ENCODE peak calls at places on chromosomes 13 and 19, in six cellular contexts. B is mucosa of descending colon, X is astrocyte of the spinal cord, T is AG04449, D is AG04450, J is bronchial epithelial cell. R is an unnamed sample.

GRCh38 chr19:33401683-33402420 is 28.3 kb downstream of the CEBPG start:
- DNase-seq in B (no peak), X (no peak), T (no peak), D (no peak), J (no peak), R (no peak)

GRCh38 chr19:47186337-47187022 is 44.5 kb downstream of the BBC3 start:
- DNase-seq in B (peak; percentile 33), X (no peak), T (no peak), D (no peak), J (no peak), R (no peak)

GRCh38 chr13:110272651-110273050 is 34.3 kb downstream of the COL4A1 start:
- DNase-seq in B (no peak), X (no peak), T (no peak), D (no peak), J (no peak), R (no peak)

GRCh38 chr13:50072676-50073075 is 57.4 kb downstream of the KCNRG start:
- DNase-seq in B (no peak), X (peak; percentile 44), T (no peak), D (no peak), J (no peak), R (no peak)

GRCh38 chr19:15115080-15115479 is 7.9 kb downstream of the SYDE1 start:
- DNase-seq in B (peak; percentile 53), X (peak; percentile 44), T (no peak), D (no peak), J (no peak), R (no peak)

GRCh38 chr13:19959141-19959830 is 759 bp downstream of the ZMYM2 start:
- DNase-seq in B (peak; percentile 69), X (peak; percentile 48), T (no peak), D (no peak), J (peak; percentile 23), R (no peak)

GRCh38 chr13:75481176-75482069 is 546 bp downstream of the TBC1D4 start:
- DNase-seq in B (peak; percentile 36), X (peak; percentile 37), T (no peak), D (no peak), J (no peak), R (no peak)

GRCh38 chr19:43820098-43820860 is 6.8 kb upstream of the ZNF283 start:
- DNase-seq in B (peak; percentile 31), X (peak; percentile 39), T (no peak), D (peak; percentile 7), J (no peak), R (no peak)

GRCh38 chr13:75770164-75771145 is 134.3 kb downstream of the LMO7 start:
- DNase-seq in B (no peak), X (no peak), T (no peak), D (peak; percentile 15), J (peak; percentile 64), R (no peak)

GRCh38 chr19:41584260-41584810 is 8.4 kb downstream of the CEACAM21 start:
- DNase-seq in B (no peak), X (no peak), T (no peak), D (no peak), J (no peak), R (no peak)

GRCh38 chr13:75803175-75803611 is 167.1 kb downstream of the LMO7 start:
- DNase-seq in B (peak; percentile 56), X (no peak), T (no peak), D (no peak), J (no peak), R (no peak)

GRCh38 chr19:32396046-32396652 is 9.4 kb upstream of the DPY19L3 start:
- DNase-seq in B (no peak), X (no peak), T (no peak), D (no peak), J (no peak), R (no peak)

GRCh38 chr19:38006361-38007045 is 99.5 kb downstream of the SIPA1L3 start:
- DNase-seq in B (no peak), X (no peak), T (no peak), D (no peak), J (no peak), R (no peak)

GRCh38 chr19:49437231-49437630 is 4.1 kb downstream of the SLC17A7 start:
- DNase-seq in B (no peak), X (no peak), T (no peak), D (no peak), J (no peak), R (no peak)

GRCh38 chr13:113669871-113670341 is 2.9 kb downstream of the GRK1 start:
- DNase-seq in B (no peak), X (no peak), T (no peak), D (no peak), J (no peak), R (no peak)

GRCh38 chr19:7516878-7517277 is 975 bp downstream of the ZNF358 start:
- DNase-seq in B (no peak), X (no peak), T (no peak), D (no peak), J (no peak), R (no peak)

GRCh38 chr13:28778308-28779215 is 41.6 kb upstream of the MTUS2 start:
- DNase-seq in B (no peak), X (no peak), T (no peak), D (no peak), J (no peak), R (no peak)

GRCh38 chr13:28659611-28659970 is 661 bp downstream of the POMP start:
- DNase-seq in B (no peak), X (peak; percentile 52), T (no peak), D (no peak), J (peak; percentile 59), R (no peak)

GRCh38 chr13:45602183-45602582 is 13.4 kb downstream of the ERICH6B start:
- DNase-seq in B (no peak), X (no peak), T (no peak), D (no peak), J (no peak), R (no peak)

GRCh38 chr19:58563823-58564222 is 5.4 kb upstream of the UBE2M start:
- DNase-seq in B (no peak), X (no peak), T (no peak), D (no peak), J (no peak), R (no peak)

GRCh38 chr13:95571941-95572340 is 19.4 kb downstream of the CLDN10 start:
- DNase-seq in B (no peak), X (no peak), T (no peak), D (no peak), J (no peak), R (no peak)

GRCh38 chr13:20230913-20231838 is 943 bp downstream of the GJB6 start:
- DNase-seq in B (no peak), X (no peak), T (no peak), D (no peak), J (no peak), R (no peak)

GRCh38 chr19:28488006-28488405 is 724.9 kb downstream of the UQCRFS1 start:
- DNase-seq in B (peak; percentile 57), X (no peak), T (no peak), D (no peak), J (no peak), R (no peak)

GRCh38 chr19:12995596-12996541 is 594 bp downstream of the NFIX start:
- DNase-seq in B (no peak), X (no peak), T (no peak), D (no peak), J (no peak), R (no peak)

GRCh38 chr19:12997967-12998940 is 3.0 kb downstream of the NFIX start:
- DNase-seq in B (no peak), X (no peak), T (no peak), D (no peak), J (no peak), R (no peak)

GRCh38 chr19:12994701-12995595 is at the start of gene NFIX:
- DNase-seq in B (peak; percentile 80), X (peak; percentile 64), T (no peak), D (no peak), J (no peak), R (no peak)

GRCh38 chr19:12996542-12997094 is 1.3 kb downstream of the NFIX start:
- DNase-seq in B (no peak), X (no peak), T (no peak), D (no peak), J (no peak), R (no peak)

GRCh38 chr19:12997225-12997966 is 2.1 kb downstream of the NFIX start:
- DNase-seq in B (no peak), X (no peak), T (no peak), D (no peak), J (no peak), R (no peak)
- H3K4me3 ChIP-seq in B (no peak overlapping the region), X (peak overlapping the region; percentile 78), T (peak overlapping the region; percentile 80), D (peak overlapping the region; percentile 89), J (no peak overlapping the region), R (peak overlapping the region; percentile 74)

GRCh38 chr19:45883881-45884681 is 1.9 kb downstream of the IRF2BP1 start:
- DNase-seq in B (peak; percentile 38), X (no peak), T (no peak), D (no peak), J (no peak), R (no peak)
- H3K4me3 ChIP-seq in B (no peak overlapping the region), X (no peak overlapping the region), T (peak overlapping the region; percentile 29), D (no peak overlapping the region), J (no peak overlapping the region), R (no peak overlapping the region)

GRCh38 chr13:59976856-59977255 is 186.9 kb downstream of the DIAPH3 start:
- DNase-seq in B (no peak), X (no peak), T (no peak), D (no peak), J (no peak), R (no peak)

GRCh38 chr13:59982631-59983382 is 180.9 kb downstream of the DIAPH3 start:
- DNase-seq in B (no peak), X (peak; percentile 44), T (no peak), D (no peak), J (peak; percentile 15), R (no peak)

GRCh38 chr13:59978862-59979261 is 184.9 kb downstream of the DIAPH3 start:
- DNase-seq in B (no peak), X (no peak), T (no peak), D (no peak), J (no peak), R (no peak)

GRCh38 chr13:59975807-59976445 is 187.8 kb downstream of the DIAPH3 start:
- DNase-seq in B (no peak), X (no peak), T (no peak), D (no peak), J (no peak), R (no peak)

GRCh38 chr13:59979589-59979988 is 184.1 kb downstream of the DIAPH3 start:
- DNase-seq in B (no peak), X (no peak), T (no peak), D (no peak), J (no peak), R (no peak)
- H3K4me3 ChIP-seq in B (no peak overlapping the region), X (no peak overlapping the region), T (no peak overlapping the region), D (no peak overlapping the region), J (no peak overlapping the region), R (no peak overlapping the region)

GRCh38 chr19:45128806-45129205 is 32.0 kb downstream of the NKPD1 start:
- DNase-seq in B (no peak), X (no peak), T (no peak), D (no peak), J (no peak), R (no peak)

GRCh38 chr19:45128109-45128508 is 32.7 kb downstream of the NKPD1 start:
- DNase-seq in B (no peak), X (no peak), T (no peak), D (no peak), J (no peak), R (no peak)

GRCh38 chr19:45133661-45134060 is 27.1 kb downstream of the NKPD1 start:
- DNase-seq in B (no peak), X (no peak), T (no peak), D (no peak), J (no peak), R (no peak)

GRCh38 chr19:45130236-45130635 is 30.5 kb downstream of the NKPD1 start:
- DNase-seq in B (no peak), X (no peak), T (no peak), D (no peak), J (no peak), R (no peak)

GRCh38 chr19:45130888-45131615 is 29.7 kb downstream of the NKPD1 start:
- DNase-seq in B (no peak), X (peak; percentile 14), T (no peak), D (no peak), J (peak; percentile 62), R (no peak)
- H3K4me3 ChIP-seq in B (no peak overlapping the region), X (no peak overlapping the region), T (no peak overlapping the region), D (no peak overlapping the region), J (no peak overlapping the region), R (no peak overlapping the region)

R was measured in skeletal muscle cell.